ENCODE peak calls at places on chromosomes 3 and 15, in four cellular contexts. One of them, this sample, is unnamed.

GRCh38 chr3:71695000-71695482 is 30.2 kb downstream of the EIF4E3 start:
- DNase-seq in HL-60: no peak
- DNase-seq in K562: no peak
- DNase-seq in GM12878: no peak
- DNase-seq in this sample: no peak

GRCh38 chr3:108406661-108407206 is 103.7 kb downstream of the MYH15 start:
- DNase-seq in GM12878: peak
- DNase-seq in HL-60: peak
- DNase-seq in K562: peak
- DNase-seq in this sample: no peak

GRCh38 chr3:21544076-21544462 is 206.9 kb downstream of the ZNF385D start:
- DNase-seq in GM12878: no peak
- DNase-seq in HL-60: peak
- DNase-seq in K562: no peak
- DNase-seq in this sample: no peak

GRCh38 chr15:65918357-65918920 is 49.1 kb downstream of the RAB11A start:
- DNase-seq in K562: no peak
- DNase-seq in GM12878: peak
- DNase-seq in HL-60: no peak
- DNase-seq in this sample: no peak

GRCh38 chr3:59684766-59685165 is 634.9 kb upstream of the CFAP20DC start:
- DNase-seq in GM12878: no peak
- DNase-seq in HL-60: no peak
- DNase-seq in K562: no peak
- DNase-seq in this sample: no peak

GRCh38 chr15:27454281-27455060 is 483.5 kb downstream of the GABRG3 start:
- DNase-seq in K562: peak
- DNase-seq in HL-60: no peak
- DNase-seq in GM12878: no peak
- DNase-seq in this sample: no peak

GRCh38 chr15:47711654-47712053 is 5.7 kb upstream of the SEMA6D start:
- DNase-seq in HL-60: no peak
- DNase-seq in GM12878: no peak
- DNase-seq in K562: no peak
- DNase-seq in this sample: peak

GRCh38 chr3:184645304-184645703 is 66.6 kb downstream of the MAGEF1 start:
- DNase-seq in GM12878: no peak
- DNase-seq in HL-60: no peak
- DNase-seq in K562: no peak
- DNase-seq in this sample: no peak

GRCh38 chr3:119316313-119316670 is 22.1 kb downstream of the ARHGAP31 start:
- DNase-seq in GM12878: no peak
- DNase-seq in K562: no peak
- DNase-seq in HL-60: no peak
- DNase-seq in this sample: no peak

GRCh38 chr15:50685976-50686467 is 575 bp downstream of the TRPM7 start:
- DNase-seq in K562: peak
- DNase-seq in GM12878: peak
- DNase-seq in HL-60: peak
- DNase-seq in this sample: peak

GRCh38 chr15:83767786-83768185 is 113.9 kb downstream of the ADAMTSL3 start:
- DNase-seq in K562: no peak
- DNase-seq in GM12878: no peak
- DNase-seq in HL-60: no peak
- DNase-seq in this sample: no peak

GRCh38 chr3:128341659-128342395 is 124.9 kb downstream of the DNAJB8 start:
- DNase-seq in K562: no peak
- DNase-seq in HL-60: no peak
- DNase-seq in GM12878: no peak
- DNase-seq in this sample: no peak

GRCh38 chr3:186930143-186930638 is at the start of gene ST6GAL1:
- DNase-seq in GM12878: peak
- DNase-seq in K562: peak
- DNase-seq in HL-60: peak
- DNase-seq in this sample: peak
- TF ChIP-seq POLR2AphosphoS5 in GM12878: peak
- TF ChIP-seq POLR2AphosphoS5 in K562: peak
- TF ChIP-seq POLR2AphosphoS5 in HL-60: peak
- TF ChIP-seq POLR2AphosphoS5 in this sample: no peak

DNA sequence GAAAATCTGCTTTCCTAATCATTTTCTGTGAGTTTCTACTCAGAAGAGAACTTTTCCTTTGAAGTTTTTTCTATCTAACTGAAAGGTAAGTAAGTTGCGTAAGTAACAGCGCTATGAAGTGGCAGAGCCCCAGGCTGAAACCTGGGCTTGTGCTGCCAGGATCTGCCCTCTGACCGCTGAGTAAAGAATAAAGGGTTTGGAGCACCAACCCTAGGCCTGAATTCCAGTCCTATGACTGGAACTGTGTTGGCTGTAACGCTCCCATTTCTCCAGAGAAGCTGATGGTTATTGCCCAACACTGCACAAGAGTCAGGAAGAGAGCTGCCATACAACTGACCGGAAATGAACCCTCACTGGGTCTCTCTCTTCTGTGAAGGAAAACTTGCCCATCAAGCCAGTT is 87.0 kb downstream of the FOXB1 start:
- DNase-seq in HL-60: no peak
- DNase-seq in GM12878: no peak
- DNase-seq in K562: no peak
- DNase-seq in this sample: no peak
- TF ChIP-seq SPI1 in HL-60: no peak
- TF ChIP-seq SPI1 in GM12878: no peak
- TF ChIP-seq SPI1 in K562: no peak
- TF ChIP-seq SPI1 in this sample: no peak

GRCh38 chr3:142215111-142215510 is 10.3 kb downstream of the GK5 start:
- DNase-seq in HL-60: no peak
- DNase-seq in GM12878: no peak
- DNase-seq in K562: no peak
- DNase-seq in this sample: no peak
- TF ChIP-seq POLR2AphosphoS5 in HL-60: no peak
- TF ChIP-seq POLR2AphosphoS5 in GM12878: no peak
- TF ChIP-seq POLR2AphosphoS5 in K562: no peak
- TF ChIP-seq POLR2AphosphoS5 in this sample: no peak

GRCh38 chr15:96494530-96494929 is 164.0 kb downstream of the NR2F2 start:
- DNase-seq in HL-60: peak
- DNase-seq in K562: no peak
- DNase-seq in GM12878: no peak
- DNase-seq in this sample: no peak
- TF ChIP-seq SPI1 in HL-60: no peak
- TF ChIP-seq SPI1 in K562: no peak
- TF ChIP-seq SPI1 in GM12878: no peak
- TF ChIP-seq SPI1 in this sample: no peak

DNA sequence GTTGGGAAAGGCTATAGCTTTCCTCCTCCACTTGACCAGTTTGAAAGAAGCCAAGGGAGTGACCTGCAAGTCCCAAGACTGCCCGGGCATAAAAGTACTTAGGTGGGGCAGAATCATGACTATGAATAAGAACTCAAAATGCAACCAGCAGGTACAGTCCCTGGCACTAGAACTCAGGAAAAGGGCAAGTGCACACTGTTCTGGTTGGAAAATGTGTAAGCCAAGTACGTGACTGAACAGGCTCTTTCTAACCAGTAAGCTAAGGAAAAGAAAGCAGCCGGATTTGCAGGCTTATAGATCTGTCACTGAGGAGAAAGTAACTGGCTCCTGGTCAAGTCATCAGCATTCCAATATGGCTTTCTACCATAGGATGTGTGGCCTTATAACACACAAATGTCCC is 101.2 kb upstream of the SLC4A7 start:
- DNase-seq in HL-60: no peak
- DNase-seq in K562: no peak
- DNase-seq in GM12878: no peak
- DNase-seq in this sample: no peak
- TF ChIP-seq POLR2AphosphoS5 in HL-60: no peak
- TF ChIP-seq POLR2AphosphoS5 in K562: no peak
- TF ChIP-seq POLR2AphosphoS5 in GM12878: no peak
- TF ChIP-seq POLR2AphosphoS5 in this sample: no peak

GRCh38 chr3:150377601-150378466 is 30.3 kb upstream of the TSC22D2 start:
- DNase-seq in HL-60: no peak
- DNase-seq in GM12878: no peak
- DNase-seq in K562: no peak
- DNase-seq in this sample: no peak

GRCh38 chr3:150378467-150378751 is 29.7 kb upstream of the TSC22D2 start:
- DNase-seq in K562: no peak
- DNase-seq in HL-60: no peak
- DNase-seq in GM12878: no peak
- DNase-seq in this sample: no peak

GRCh38 chr3:150376001-150376848 is 31.9 kb upstream of the TSC22D2 start:
- DNase-seq in GM12878: no peak
- DNase-seq in HL-60: no peak
- DNase-seq in K562: no peak
- DNase-seq in this sample: no peak

GRCh38 chr3:150374975-150375374 is 33.1 kb upstream of the TSC22D2 start:
- DNase-seq in K562: no peak
- DNase-seq in HL-60: no peak
- DNase-seq in GM12878: no peak
- DNase-seq in this sample: no peak

DNA sequence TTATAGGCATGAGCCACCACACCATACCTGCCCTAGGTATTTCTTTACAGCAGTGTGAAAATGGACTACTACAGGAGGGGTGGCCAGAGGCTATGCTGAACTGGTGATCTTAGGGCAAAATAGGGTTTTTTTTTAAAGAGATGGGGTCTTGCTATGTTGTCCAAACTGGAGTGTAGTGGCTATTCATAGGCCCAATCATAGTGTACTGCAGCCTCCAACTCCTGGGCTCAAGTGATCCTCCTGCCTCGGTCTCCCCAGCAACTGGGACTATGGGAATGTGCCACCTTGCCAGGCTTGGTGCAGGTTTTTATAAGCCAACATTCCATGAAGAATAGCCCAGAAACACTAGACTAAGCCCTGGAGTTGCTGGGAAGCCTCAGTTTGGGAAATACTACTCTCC is 28.6 kb upstream of the TSC22D2 start:
- DNase-seq in K562: no peak
- DNase-seq in HL-60: no peak
- DNase-seq in GM12878: no peak
- DNase-seq in this sample: no peak
- TF ChIP-seq SPI1 in K562: no peak
- TF ChIP-seq SPI1 in HL-60: no peak
- TF ChIP-seq SPI1 in GM12878: no peak
- TF ChIP-seq SPI1 in this sample: no peak

GRCh38 chr15:94230436-94230885 is 900 bp upstream of the MCTP2 start:
- DNase-seq in HL-60: no peak
- DNase-seq in GM12878: no peak
- DNase-seq in K562: no peak
- DNase-seq in this sample: no peak

GRCh38 chr15:94231728-94232086 is 346 bp downstream of the MCTP2 start:
- DNase-seq in GM12878: no peak
- DNase-seq in HL-60: peak
- DNase-seq in K562: no peak
- DNase-seq in this sample: no peak

GRCh38 chr15:94229591-94230365 is 1.6 kb upstream of the MCTP2 start:
- DNase-seq in K562: no peak
- DNase-seq in HL-60: peak
- DNase-seq in GM12878: peak
- DNase-seq in this sample: no peak

GRCh38 chr15:94232107-94232506 is 746 bp downstream of the MCTP2 start:
- DNase-seq in K562: no peak
- DNase-seq in HL-60: no peak
- DNase-seq in GM12878: peak
- DNase-seq in this sample: no peak

GRCh38 chr15:94230886-94231727 is at the start of gene MCTP2:
- DNase-seq in GM12878: peak
- DNase-seq in HL-60: peak
- DNase-seq in K562: no peak
- DNase-seq in this sample: peak
- TF ChIP-seq POLR2AphosphoS5 in GM12878: no peak
- TF ChIP-seq POLR2AphosphoS5 in HL-60: peak
- TF ChIP-seq POLR2AphosphoS5 in K562: no peak
- TF ChIP-seq POLR2AphosphoS5 in this sample: no peak

DNA sequence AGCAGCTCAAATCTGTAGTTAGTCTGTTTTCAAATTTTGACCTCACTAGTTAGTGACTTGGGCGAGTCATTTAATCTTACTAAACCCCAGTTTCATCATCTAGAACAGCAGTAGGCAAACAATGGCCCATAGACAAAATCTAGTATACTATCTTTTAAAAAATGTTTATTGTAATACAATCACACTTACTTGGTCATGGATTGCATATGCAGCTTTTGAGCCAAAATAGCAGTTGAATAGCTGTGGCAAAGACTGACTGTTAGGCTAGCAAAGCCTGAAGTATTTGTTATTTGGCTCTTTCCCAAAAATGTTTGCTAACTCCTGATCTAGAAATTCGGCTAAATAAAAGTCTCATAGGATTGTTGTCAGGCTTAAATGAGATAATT is 350.9 kb downstream of the NSUN3 start:
- DNase-seq in K562: no peak
- DNase-seq in HL-60: no peak
- DNase-seq in GM12878: no peak
- DNase-seq in this sample: no peak
- TF ChIP-seq SPI1 in K562: no peak
- TF ChIP-seq SPI1 in HL-60: no peak
- TF ChIP-seq SPI1 in GM12878: no peak
- TF ChIP-seq SPI1 in this sample: no peak